ENCODE peak calls at places on chromosomes 12 and 14, in seven cellular contexts. G is EL; V is tibial nerve; Z is activated T-helper 1 cell treated with anti-CD3 and anti-CD28 coated beads, Interleukin-12 subunit alpha, Interleukin-12 subunit beta, Interleukin-2, Interleukin-4 antibody, amounts not matched to agents 30 ng/mL and 10 ng/mL and 1 ng/mL, durations not matched to agents 14 hours and 24 hours and 36 hours; Y is progenitor cell of endocrine pancreas; T is foreskin fibroblast; O is IMR-90. U is an unnamed sample.

GRCh38 chr12:28937196-28937595 is 211.9 kb upstream of the FAR2 start:
- DNase-seq in G (peak), V (no peak), Z (no peak), Y (no peak), T (peak), O (peak), U (no peak)

GRCh38 chr12:64837427-64837826 is 13.0 kb downstream of the TBC1D30 start:
- DNase-seq in G (no peak), V (no peak), Z (no peak), Y (no peak), T (no peak), O (no peak), U (no peak)

GRCh38 chr12:57093412-57094193 is 4.7 kb downstream of the NAB2 start:
- DNase-seq in G (peak), V (peak), Z (peak), Y (peak), T (peak), O (peak), U (no peak)

GRCh38 chr12:13603951-13604350 is 377.5 kb downstream of the GRIN2B start:
- DNase-seq in G (no peak), V (no peak), Z (no peak), Y (no peak), T (no peak), O (no peak), U (no peak)

GRCh38 chr14:57559561-57559960 is 65.9 kb upstream of the CCDC198 start:
- DNase-seq in G (no peak), V (no peak), Z (no peak), Y (no peak), T (no peak), O (no peak), U (no peak)

GRCh38 chr12:69739287-69740191 is 879 bp downstream of the RAB3IP start:
- DNase-seq in G (peak), V (peak), Z (peak), Y (peak), T (peak), O (peak), U (no peak)

GRCh38 chr12:78096909-78097597 is 266.4 kb downstream of the NAV3 start:
- DNase-seq in G (peak), V (no peak), Z (no peak), Y (no peak), T (peak), O (peak), U (peak)

GRCh38 chr12:49201595-49202295 is 12.9 kb upstream of the TUBA1A start:
- DNase-seq in G (peak), V (no peak), Z (no peak), Y (no peak), T (peak), O (peak), U (peak)

GRCh38 chr12:74537126-74537706 is 419 bp upstream of the ATXN7L3B start:
- DNase-seq in G (peak), V (no peak), Z (no peak), Y (no peak), T (peak), O (peak), U (peak)

GRCh38 chr14:65230287-65230728 is 128.0 kb upstream of the MAX start:
- DNase-seq in G (no peak), V (peak), Z (no peak), Y (no peak), T (no peak), O (no peak), U (no peak)

GRCh38 chr14:103434868-103435442 is 49.7 kb downstream of the MARK3 start:
- DNase-seq in G (no peak), V (no peak), Z (no peak), Y (no peak), T (no peak), O (no peak), U (no peak)

GRCh38 chr12:45726594-45727300 is 2.8 kb upstream of the ARID2 start:
- DNase-seq in G (peak), V (peak), Z (no peak), Y (peak), T (peak), O (peak), U (no peak)

GRCh38 chr12:124916370-124917134 is 2.1 kb upstream of the UBC start:
- DNase-seq in G (peak), V (peak), Z (no peak), Y (no peak), T (peak), O (peak), U (peak)

GRCh38 chr12:62917066-62917465 is 17.9 kb downstream of the PPM1H start:
- DNase-seq in G (no peak), V (no peak), Z (no peak), Y (no peak), T (no peak), O (no peak), U (no peak)

GRCh38 chr14:57362356-57362755 is 28.0 kb upstream of the NAA30 start:
- DNase-seq in G (peak), V (no peak), Z (no peak), Y (no peak), T (peak), O (no peak), U (no peak)

GRCh38 chr12:103884316-103884715 is 43.3 kb upstream of the NT5DC3 start:
- DNase-seq in G (peak), V (no peak), Z (no peak), Y (no peak), T (peak), O (peak), U (no peak)

GRCh38 chr12:7129647-7130536 is at the start of gene CLSTN3:
- DNase-seq in G (peak), V (peak), Z (peak), Y (peak), T (peak), O (peak), U (no peak)

GRCh38 chr14:51805541-51805940 is 54.9 kb upstream of the GNG2 start:
- DNase-seq in G (no peak), V (no peak), Z (no peak), Y (no peak), T (no peak), O (no peak), U (no peak)

GRCh38 chr12:66060361-66060907 is 70.1 kb downstream of the LLPH start:
- DNase-seq in G (no peak), V (no peak), Z (no peak), Y (no peak), T (no peak), O (no peak), U (no peak)

GRCh38 chr14:90839024-90839888 is 23.0 kb upstream of the TTC7B start:
- DNase-seq in G (peak), V (peak), Z (no peak), Y (no peak), T (peak), O (peak), U (peak)

GRCh38 chr14:60090864-60091519 is 731 bp upstream of the PCNX4 start:
- DNase-seq in G (peak), V (peak), Z (no peak), Y (no peak), T (peak), O (peak), U (no peak)

GRCh38 chr12:27531916-27532315 is 7.9 kb downstream of the PPFIBP1 start:
- DNase-seq in G (no peak), V (no peak), Z (no peak), Y (no peak), T (peak), O (no peak), U (no peak)

GRCh38 chr12:19025582-19025981 is 104.0 kb upstream of the PLEKHA5 start:
- DNase-seq in G (no peak), V (no peak), Z (no peak), Y (no peak), T (no peak), O (no peak), U (no peak)

GRCh38 chr14:53537421-53538315 is 384.5 kb upstream of the DDHD1 start:
- DNase-seq in G (no peak), V (no peak), Z (no peak), Y (no peak), T (peak), O (peak), U (no peak)

GRCh38 chr12:27094726-27095125 is 12.3 kb upstream of the C12orf71 start:
- DNase-seq in G (no peak), V (no peak), Z (no peak), Y (no peak), T (no peak), O (no peak), U (no peak)

GRCh38 chr12:1809606-1810140 is 10.7 kb upstream of the LRTM2 start:
- DNase-seq in G (no peak), V (no peak), Z (no peak), Y (no peak), T (no peak), O (no peak), U (no peak)

GRCh38 chr14:90491868-90492560 is 95.2 kb downstream of the CALM1 start:
- DNase-seq in G (no peak), V (no peak), Z (no peak), Y (no peak), T (no peak), O (no peak), U (no peak)

GRCh38 chr12:51527872-51528271 is 63.2 kb upstream of the SCN8A start:
- DNase-seq in G (no peak), V (no peak), Z (no peak), Y (no peak), T (no peak), O (no peak), U (no peak)

GRCh38 chr14:27605298-27605697 is 1007.5 kb upstream of the NOVA1 start:
- DNase-seq in G (no peak), V (no peak), Z (no peak), Y (no peak), T (no peak), O (no peak), U (no peak)

GRCh38 chr12:53623526-53623925 is 2.7 kb downstream of the ATF7 start:
- DNase-seq in G (peak), V (peak), Z (no peak), Y (no peak), T (peak), O (peak), U (no peak)

GRCh38 chr12:21073822-21074460 is 57.1 kb upstream of the SLCO1B1 start:
- DNase-seq in G (peak), V (no peak), Z (no peak), Y (no peak), T (no peak), O (no peak), U (no peak)

GRCh38 chr14:75285331-75285730 is 6.7 kb downstream of the FOS start:
- DNase-seq in G (no peak), V (no peak), Z (no peak), Y (no peak), T (no peak), O (no peak), U (no peak)

GRCh38 chr14:64788706-64789105 is 84.5 kb downstream of the PLEKHG3 start:
- DNase-seq in G (peak), V (peak), Z (no peak), Y (no peak), T (peak), O (peak), U (peak)

U was measured in GM04503.